ENCODE peak calls at places on chromosomes 7 and 10, in six cellular contexts. F, L, X, K, B and S are unnamed samples.

GRCh38 chr10:51838506-51838905 is 139.1 kb upstream of the CSTF2T start:
- DNase-seq in X (no peak), F (no peak), L (no peak), B (no peak), K (no peak), S (no peak)

GRCh38 chr10:94361161-94361794 is 1.5 kb downstream of the NOC3L start:
- DNase-seq in K (no peak), L (peak; percentile 41), B (no peak), F (peak; percentile 12), X (no peak), S (peak; percentile 61)

GRCh38 chr7:12945901-12946300 is 258.5 kb downstream of the ARL4A start:
- DNase-seq in L (no peak), F (no peak), K (no peak), B (no peak), X (no peak), S (no peak)

GRCh38 chr7:127816354-127817190 is 164.6 kb downstream of the SND1 start:
- DNase-seq in F (no peak), X (no peak), K (no peak), B (no peak), L (no peak), S (no peak)

GRCh38 chr10:79374312-79375191 is 27.3 kb downstream of the PPIF start:
- DNase-seq in K (peak; percentile 80), X (peak; percentile 89), F (peak; percentile 80), L (peak; percentile 70), B (peak; percentile 90), S (peak; percentile 71)

GRCh38 chr7:37379546-37379945 is 69.1 kb downstream of the ELMO1 start:
- DNase-seq in L (no peak), K (no peak), B (no peak), X (no peak), F (no peak), S (no peak)

GRCh38 chr7:142669074-142669654 is 80.1 kb upstream of the PRSS1 start:
- DNase-seq in X (no peak), K (no peak), B (no peak), F (no peak), L (no peak), S (peak; percentile 5)

GRCh38 chr7:38451840-38452239 is 178.4 kb upstream of the TARP start:
- DNase-seq in L (no peak), B (no peak), F (no peak), K (no peak), X (no peak), S (peak; percentile 52)

GRCh38 chr10:109962247-109962646 is 38.9 kb upstream of the XPNPEP1 start:
- DNase-seq in L (no peak), K (no peak), X (no peak), F (no peak), B (no peak), S (peak; percentile 35)

GRCh38 chr7:158284121-158284520 is 303.5 kb downstream of the PTPRN2 start:
- DNase-seq in X (peak; percentile 35), K (no peak), F (no peak), B (no peak), L (no peak), S (no peak)

GRCh38 chr7:113071465-113071864 is 15.2 kb downstream of the GPR85 start:
- DNase-seq in F (no peak), X (no peak), L (no peak), K (no peak), B (no peak), S (peak; percentile 22)

GRCh38 chr10:15817407-15818046 is 42.8 kb downstream of the MINDY3 start:
- DNase-seq in B (no peak), L (no peak), K (no peak), X (no peak), F (no peak), S (no peak)

GRCh38 chr7:117085275-117085674 is 132.0 kb downstream of the ST7 start:
- DNase-seq in F (no peak), B (no peak), X (no peak), L (no peak), K (no peak), S (peak; percentile 78)

GRCh38 chr7:16268821-16269768 is 152.2 kb downstream of the CRPPA start:
- DNase-seq in B (no peak), K (no peak), F (no peak), L (no peak), X (no peak), S (peak; percentile 58)

GRCh38 chr10:11887381-11888227 is 64.4 kb downstream of the PROSER2 start:
- DNase-seq in F (no peak), B (no peak), L (no peak), X (no peak), K (no peak), S (no peak)

GRCh38 chr7:27575647-27576046 is 87.0 kb downstream of the HIBADH start:
- DNase-seq in F (no peak), X (no peak), L (no peak), B (no peak), K (no peak), S (no peak)

GRCh38 chr7:157132796-157133195 is 5.9 kb upstream of the UBE3C start:
- DNase-seq in L (no peak), X (no peak), B (no peak), K (no peak), F (no peak), S (no peak)

GRCh38 chr7:28166982-28167715 is 13.4 kb downstream of the JAZF1 start:
- DNase-seq in B (no peak), F (no peak), K (no peak), L (no peak), X (no peak), S (no peak)

GRCh38 chr7:130242198-130243014 is 24.3 kb upstream of the CPA2 start:
- DNase-seq in F (peak; percentile 72), X (peak; percentile 44), B (peak; percentile 69), L (peak; percentile 33), K (peak; percentile 43), S (peak; percentile 85)
- TF ChIP-seq CTCF in F (peak; percentile 90), X (peak; percentile 83), B (peak; percentile 79), L (peak; percentile 68), K (peak; percentile 84), S (peak; percentile 93)

DNA sequence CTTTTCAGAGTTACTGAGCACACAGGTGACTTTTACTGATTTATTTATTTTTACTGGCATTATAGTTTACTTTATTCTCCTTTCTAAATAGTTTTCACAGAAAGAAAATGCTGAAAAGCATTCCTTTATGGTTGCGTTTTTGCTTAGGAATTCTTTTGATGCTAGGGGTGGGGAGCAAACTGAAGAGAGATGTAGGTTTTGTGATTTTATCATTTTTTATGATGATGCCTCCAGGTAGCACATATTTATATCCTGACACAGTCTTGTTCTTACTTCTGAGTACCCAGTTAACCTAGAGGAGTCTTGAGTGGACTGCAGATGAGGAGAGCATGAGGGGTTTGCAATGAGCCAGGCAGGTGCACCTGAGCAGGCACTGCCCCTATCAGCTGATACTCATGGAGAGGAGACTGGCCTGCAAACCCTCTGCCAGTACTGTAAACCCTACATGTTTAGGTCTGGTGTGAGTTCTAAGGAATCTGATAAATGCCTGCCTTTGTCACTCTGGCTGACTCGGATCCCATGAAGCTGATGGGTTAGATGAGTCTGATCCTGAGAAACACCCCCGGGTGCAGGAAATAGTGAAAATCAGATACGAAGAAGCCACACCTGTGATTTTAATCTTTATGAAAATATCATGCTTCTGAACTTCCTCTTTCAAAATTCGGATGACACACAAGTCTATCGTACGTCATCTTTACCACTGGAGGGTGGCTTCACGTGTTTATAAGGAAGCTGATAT is 302.8 kb downstream of the WDR37 start:
- DNase-seq in L (no peak), B (no peak), X (no peak), F (peak; percentile 36), K (no peak), S (no peak)
- TF ChIP-seq CTCF in L (no peak), B (no peak), X (no peak), F (no peak), K (no peak), S (no peak)

GRCh38 chr10:5661043-5661442 is 5.4 kb downstream of the ASB13 start:
- DNase-seq in K (no peak), F (no peak), B (no peak), X (no peak), L (no peak), S (no peak)

GRCh38 chr10:5666324-5667220 is at the start of gene ASB13:
- DNase-seq in L (peak; percentile 48), B (peak; percentile 87), K (peak; percentile 81), F (peak; percentile 55), X (peak; percentile 74), S (peak; percentile 59)

GRCh38 chr10:5662708-5663579 is 3.5 kb downstream of the ASB13 start:
- DNase-seq in L (no peak), K (no peak), X (no peak), B (no peak), F (no peak), S (no peak)

GRCh38 chr10:5665380-5666323 is 743 bp downstream of the ASB13 start:
- DNase-seq in L (no peak), K (peak; percentile 35), F (no peak), X (no peak), B (peak; percentile 66), S (no peak)

DNA sequence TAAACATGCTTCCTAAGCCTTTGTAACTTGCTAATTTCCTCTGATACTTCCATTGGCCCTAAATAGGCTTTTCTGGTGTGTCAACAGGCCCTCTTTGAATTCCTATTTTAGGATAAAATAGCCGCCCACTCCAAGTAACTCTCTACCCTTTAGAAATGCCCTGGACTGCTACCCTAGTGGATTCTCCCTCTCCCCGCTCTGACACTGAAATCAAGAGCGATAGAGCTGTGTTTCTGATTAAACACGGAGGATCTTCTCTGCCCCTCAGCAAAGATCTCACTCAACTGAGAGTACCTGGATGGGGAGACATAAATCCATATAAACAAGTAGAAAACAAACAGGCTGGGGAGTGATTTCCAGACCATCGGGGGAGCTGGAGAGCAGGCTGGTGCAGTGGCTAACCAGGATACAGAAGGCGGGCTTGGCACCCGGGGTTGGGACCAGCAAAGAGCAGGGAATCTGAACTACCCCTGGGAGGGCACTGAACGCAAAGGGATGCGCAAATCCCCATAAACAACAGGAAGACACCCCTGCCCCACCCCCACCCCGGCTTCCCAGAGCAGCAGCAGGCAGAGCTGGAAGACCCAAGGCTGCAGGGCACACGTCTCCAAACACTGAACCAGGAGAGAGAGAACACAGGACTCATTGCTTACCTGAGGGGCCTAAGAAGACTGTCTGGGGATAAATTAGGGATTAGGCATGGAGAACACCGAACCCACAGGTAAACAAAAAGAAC is 2.5 kb downstream of the ASB13 start:
- DNase-seq in B (no peak), L (no peak), F (no peak), X (no peak), K (no peak), S (no peak)
- TF ChIP-seq CTCF in B (no peak), L (no peak), F (no peak), X (no peak), K (no peak), S (no peak)

GRCh38 chr7:74164985-74165456 is 9.1 kb upstream of the EIF4H start:
- DNase-seq in L (no peak), X (no peak), B (no peak), K (no peak), F (no peak), S (no peak)
- TF ChIP-seq CTCF in L (no peak), X (no peak), B (no peak), K (peak; percentile 33), F (no peak), S (peak; percentile 23)